ENCODE peak calls at places on chromosome 1, in four cellular contexts. One of them, this sample, is unnamed. For H3K4me1, the result is how much of the 10 kb centered on the place peaks cover.

GRCh38 chr1:30879126-30879786 is 29.3 kb downstream of the SDC3 start:
- DNase-seq in OCI-LY7: no peak
- DNase-seq in left lung: no peak
- DNase-seq in uterus: no peak
- DNase-seq in this sample: no peak

GRCh38 chr1:54604572-54605370 is 18.6 kb downstream of the FAM151A start:
- DNase-seq in OCI-LY7: peak
- DNase-seq in left lung: no peak
- DNase-seq in uterus: no peak
- DNase-seq in this sample: no peak

GRCh38 chr1:24905355-24905978 is 24.6 kb downstream of the RUNX3 start:
- DNase-seq in OCI-LY7: no peak
- DNase-seq in left lung: peak
- DNase-seq in uterus: no peak
- DNase-seq in this sample: no peak

GRCh38 chr1:184032306-184033135 is 5.0 kb downstream of the COLGALT2 start:
- DNase-seq in OCI-LY7: no peak
- DNase-seq in left lung: no peak
- DNase-seq in uterus: no peak
- DNase-seq in this sample: no peak

GRCh38 chr1:242425232-242425631 is 99.3 kb downstream of the PLD5 start:
- DNase-seq in OCI-LY7: peak
- DNase-seq in left lung: no peak
- DNase-seq in uterus: no peak
- DNase-seq in this sample: no peak

GRCh38 chr1:154864189-154864985 is 5.7 kb downstream of the KCNN3 start:
- DNase-seq in OCI-LY7: peak
- DNase-seq in left lung: no peak
- DNase-seq in uterus: no peak
- DNase-seq in this sample: no peak

GRCh38 chr1:48025076-48025475 is 27.9 kb upstream of the TRABD2B start:
- DNase-seq in OCI-LY7: no peak
- DNase-seq in left lung: no peak
- DNase-seq in uterus: no peak
- DNase-seq in this sample: no peak

GRCh38 chr1:101379939-101380338 is 143.1 kb downstream of the S1PR1 start:
- DNase-seq in OCI-LY7: peak
- DNase-seq in left lung: no peak
- DNase-seq in uterus: no peak
- DNase-seq in this sample: no peak

GRCh38 chr1:230392920-230393521 is 33.1 kb downstream of the PGBD5 start:
- DNase-seq in OCI-LY7: no peak
- DNase-seq in left lung: no peak
- DNase-seq in uterus: no peak
- DNase-seq in this sample: no peak

GRCh38 chr1:223245983-223246382 is 102.9 kb upstream of the TLR5 start:
- DNase-seq in OCI-LY7: no peak
- DNase-seq in left lung: no peak
- DNase-seq in uterus: no peak
- DNase-seq in this sample: no peak

GRCh38 chr1:85025940-85026339 is 22.4 kb downstream of the MCOLN3 start:
- DNase-seq in OCI-LY7: no peak
- DNase-seq in left lung: no peak
- DNase-seq in uterus: no peak
- DNase-seq in this sample: no peak

GRCh38 chr1:85024736-85025135 is 23.6 kb downstream of the MCOLN3 start:
- DNase-seq in OCI-LY7: no peak
- DNase-seq in left lung: no peak
- DNase-seq in uterus: no peak
- DNase-seq in this sample: no peak

GRCh38 chr1:85022700-85023099 is 25.6 kb downstream of the MCOLN3 start:
- DNase-seq in OCI-LY7: no peak
- DNase-seq in left lung: no peak
- DNase-seq in uterus: no peak
- DNase-seq in this sample: no peak

GRCh38 chr1:85030536-85030935 is 17.8 kb downstream of the MCOLN3 start:
- DNase-seq in OCI-LY7: no peak
- DNase-seq in left lung: no peak
- DNase-seq in uterus: no peak
- DNase-seq in this sample: no peak

DNA sequence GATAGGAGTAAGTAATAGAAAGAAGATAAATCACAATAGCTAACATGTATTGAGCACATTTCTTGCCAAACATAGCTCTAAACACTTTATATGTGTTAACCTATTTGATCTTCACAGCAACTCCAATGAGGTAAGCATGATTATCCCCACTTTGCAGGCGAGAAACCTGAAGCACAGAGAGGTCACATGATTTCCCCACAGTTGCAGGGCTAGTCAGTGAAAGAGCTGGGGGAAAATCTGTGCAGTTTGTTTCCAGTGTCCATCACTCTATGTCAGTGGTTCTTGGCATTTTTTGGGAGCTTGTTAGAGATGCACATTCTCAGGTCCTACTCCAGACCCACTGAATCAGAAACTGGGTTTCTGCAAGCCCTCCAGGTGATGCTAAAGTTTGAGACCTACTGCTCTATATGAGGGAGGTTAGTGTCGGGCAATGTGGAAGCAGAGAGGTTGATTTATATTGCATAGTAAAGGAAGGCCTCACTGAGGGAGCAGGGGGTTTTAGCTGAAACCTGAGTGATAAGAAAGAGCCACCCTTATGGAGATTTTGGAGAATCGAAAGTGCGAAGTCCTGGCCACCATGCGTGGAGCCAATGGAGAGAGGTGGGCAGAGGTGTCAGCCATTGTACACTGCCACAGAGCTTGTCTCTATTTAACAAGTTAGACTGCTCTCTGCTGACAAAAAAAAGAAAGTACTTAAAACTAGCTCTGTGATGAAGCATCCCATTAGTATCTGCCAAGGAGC is 20.9 kb downstream of the MCOLN3 start:
- DNase-seq in OCI-LY7: peak
- DNase-seq in left lung: no peak
- DNase-seq in uterus: no peak
- DNase-seq in this sample: no peak
- TF ChIP-seq CTCF in OCI-LY7: peak
- TF ChIP-seq CTCF in left lung: no peak
- TF ChIP-seq CTCF in uterus: no peak
- TF ChIP-seq CTCF in this sample: no peak

GRCh38 chr1:38044224-38045215 is 2.1 kb downstream of the POU3F1 start:
- DNase-seq in OCI-LY7: no peak
- DNase-seq in left lung: no peak
- DNase-seq in uterus: no peak
- DNase-seq in this sample: no peak

GRCh38 chr1:38046884-38047602 is 450 bp upstream of the POU3F1 start:
- DNase-seq in OCI-LY7: peak
- DNase-seq in left lung: peak
- DNase-seq in uterus: peak
- DNase-seq in this sample: no peak

GRCh38 chr1:38047603-38048146 is 1.1 kb upstream of the POU3F1 start:
- DNase-seq in OCI-LY7: no peak
- DNase-seq in left lung: no peak
- DNase-seq in uterus: no peak
- DNase-seq in this sample: no peak

GRCh38 chr1:38046333-38046883 is at the start of gene POU3F1:
- DNase-seq in OCI-LY7: no peak
- DNase-seq in left lung: no peak
- DNase-seq in uterus: no peak
- DNase-seq in this sample: no peak

GRCh38 chr1:38045431-38046332 is 911 bp downstream of the POU3F1 start:
- DNase-seq in OCI-LY7: no peak
- DNase-seq in left lung: peak
- DNase-seq in uterus: no peak
- DNase-seq in this sample: no peak
- H3K4me3 ChIP-seq in OCI-LY7: peak
- H3K4me3 ChIP-seq in left lung: no peak
- H3K4me3 ChIP-seq in uterus: peak
- H3K4me3 ChIP-seq in this sample: peak

DNA sequence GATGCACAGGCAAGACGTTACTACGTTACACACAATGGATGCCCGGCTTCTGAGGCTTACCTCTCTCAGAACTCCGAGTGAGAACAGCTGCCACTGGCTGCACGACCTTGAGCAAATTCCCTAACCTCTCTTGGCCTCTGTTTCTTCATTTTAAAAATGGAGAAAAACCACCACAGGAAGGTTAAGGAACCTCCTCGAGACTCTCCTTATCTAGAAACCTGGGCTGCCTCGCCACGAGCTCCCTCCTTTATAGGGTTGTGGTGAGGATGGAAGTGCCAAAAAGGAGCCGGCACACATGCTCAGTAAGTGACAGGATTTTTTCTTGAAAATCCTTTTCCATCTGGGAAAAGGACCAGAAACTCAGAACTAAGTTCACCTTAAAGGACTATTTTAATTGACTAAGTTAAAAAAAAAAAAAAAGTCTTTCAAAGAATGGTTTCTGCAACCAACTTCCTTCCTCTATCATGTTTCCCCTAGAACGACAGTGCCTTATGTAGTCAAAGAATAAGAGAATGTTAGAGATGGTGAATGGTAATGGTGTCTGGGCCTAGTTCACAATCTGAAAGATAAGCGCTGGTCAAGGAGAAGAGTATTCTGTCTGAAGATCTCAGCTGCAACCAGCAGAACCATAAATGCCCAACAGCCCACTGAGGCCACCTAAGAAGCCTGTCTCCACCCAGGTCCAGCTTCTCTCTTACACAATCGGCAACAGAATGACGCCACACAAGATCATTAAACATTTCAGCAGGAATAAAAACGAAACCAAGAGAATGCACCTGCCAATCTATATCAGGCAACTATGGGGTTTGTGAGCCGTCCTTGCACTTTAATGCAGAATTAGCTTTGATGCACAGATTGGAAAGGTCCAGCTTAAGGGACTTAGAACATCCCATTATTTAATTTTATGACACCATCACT is 65.0 kb downstream of the SLC45A1 start:
- DNase-seq in OCI-LY7: no peak
- DNase-seq in left lung: no peak
- DNase-seq in uterus: peak
- DNase-seq in this sample: no peak
- H3K4me1 ChIP-seq in OCI-LY7: under half
- H3K4me1 ChIP-seq in left lung: half or more
- H3K4me1 ChIP-seq in uterus: under half
- H3K4me1 ChIP-seq in this sample: half or more

GRCh38 chr1:156608036-156608674 is 6.9 kb upstream of the GPATCH4 start:
- DNase-seq in OCI-LY7: peak
- DNase-seq in left lung: no peak
- DNase-seq in uterus: peak
- DNase-seq in this sample: no peak

GRCh38 chr1:156608981-156609380 is 7.7 kb upstream of the GPATCH4 start:
- DNase-seq in OCI-LY7: peak
- DNase-seq in left lung: no peak
- DNase-seq in uterus: no peak
- DNase-seq in this sample: no peak
- TF ChIP-seq CTCF in OCI-LY7: peak
- TF ChIP-seq CTCF in left lung: no peak
- TF ChIP-seq CTCF in uterus: no peak
- TF ChIP-seq CTCF in this sample: peak

GRCh38 chr1:99646885-99647284 is 972 bp downstream of the PALMD start:
- DNase-seq in OCI-LY7: no peak
- DNase-seq in left lung: no peak
- DNase-seq in uterus: no peak
- DNase-seq in this sample: no peak

GRCh38 chr1:99644302-99645004 is 1.5 kb upstream of the PALMD start:
- DNase-seq in OCI-LY7: no peak
- DNase-seq in left lung: no peak
- DNase-seq in uterus: no peak
- DNase-seq in this sample: no peak

GRCh38 chr1:99645699-99646531 is at the start of gene PALMD:
- DNase-seq in OCI-LY7: no peak
- DNase-seq in left lung: peak
- DNase-seq in uterus: peak
- DNase-seq in this sample: no peak

GRCh38 chr1:99643021-99643779 is 2.7 kb upstream of the PALMD start:
- DNase-seq in OCI-LY7: no peak
- DNase-seq in left lung: no peak
- DNase-seq in uterus: no peak
- DNase-seq in this sample: no peak

DNA sequence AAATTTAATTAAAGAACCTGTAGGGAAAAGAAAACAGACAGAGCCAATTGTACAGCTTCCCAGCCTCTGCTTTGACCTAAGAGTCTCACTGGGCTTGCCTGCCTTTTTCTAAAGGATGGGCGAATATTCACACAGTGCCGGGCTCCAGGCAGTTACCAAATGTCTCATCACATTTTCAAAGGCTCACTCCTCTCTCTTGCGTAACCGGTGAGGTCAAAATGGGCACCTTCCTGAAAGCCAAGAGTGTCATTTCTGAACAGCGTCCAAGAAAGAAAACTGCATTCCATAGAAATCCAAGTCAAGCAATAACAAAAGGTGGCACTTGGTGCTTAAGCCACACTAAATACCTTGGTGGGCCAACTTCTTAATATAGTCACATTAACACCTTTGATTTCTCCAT is 714 bp upstream of the PALMD start:
- DNase-seq in OCI-LY7: no peak
- DNase-seq in left lung: peak
- DNase-seq in uterus: peak
- DNase-seq in this sample: no peak
- H3K4me3 ChIP-seq in OCI-LY7: no peak
- H3K4me3 ChIP-seq in left lung: no peak
- H3K4me3 ChIP-seq in uterus: peak
- H3K4me3 ChIP-seq in this sample: peak

GRCh38 chr1:181014431-181015257 is 8.0 kb downstream of the STX6 start:
- DNase-seq in OCI-LY7: no peak
- DNase-seq in left lung: no peak
- DNase-seq in uterus: no peak
- DNase-seq in this sample: no peak

GRCh38 chr1:181010789-181011188 is 11.9 kb downstream of the STX6 start:
- DNase-seq in OCI-LY7: no peak
- DNase-seq in left lung: no peak
- DNase-seq in uterus: no peak
- DNase-seq in this sample: no peak

GRCh38 chr1:181012203-181012520 is 10.5 kb downstream of the STX6 start:
- DNase-seq in OCI-LY7: no peak
- DNase-seq in left lung: no peak
- DNase-seq in uterus: no peak
- DNase-seq in this sample: no peak

GRCh38 chr1:181013144-181013543 is 9.5 kb downstream of the STX6 start:
- DNase-seq in OCI-LY7: no peak
- DNase-seq in left lung: peak
- DNase-seq in uterus: no peak
- DNase-seq in this sample: no peak

GRCh38 chr1:181011301-181012202 is 11.1 kb downstream of the STX6 start:
- DNase-seq in OCI-LY7: no peak
- DNase-seq in left lung: no peak
- DNase-seq in uterus: no peak
- DNase-seq in this sample: no peak
- H3K4me1 ChIP-seq in OCI-LY7: under half
- H3K4me1 ChIP-seq in left lung: half or more
- H3K4me1 ChIP-seq in uterus: under half
- H3K4me1 ChIP-seq in this sample: under half

GRCh38 chr1:6080469-6080868 is 34.8 kb downstream of the KCNAB2 start:
- DNase-seq in OCI-LY7: no peak
- DNase-seq in left lung: no peak
- DNase-seq in uterus: no peak
- DNase-seq in this sample: no peak
- TF ChIP-seq CTCF in OCI-LY7: peak
- TF ChIP-seq CTCF in left lung: no peak
- TF ChIP-seq CTCF in uterus: no peak
- TF ChIP-seq CTCF in this sample: no peak

GRCh38 chr1:160307455-160307854 is 22.5 kb upstream of the PEX19 start:
- DNase-seq in OCI-LY7: peak
- DNase-seq in left lung: no peak
- DNase-seq in uterus: no peak
- DNase-seq in this sample: no peak
- H3K4me3 ChIP-seq in OCI-LY7: no peak
- H3K4me3 ChIP-seq in left lung: no peak
- H3K4me3 ChIP-seq in uterus: no peak
- H3K4me3 ChIP-seq in this sample: no peak

This sample was measured in esophagus squamous epithelium.